ENCODE peak calls at places on chromosomes 11 and 22, in ten cellular contexts. J is coronary artery; B is fibroblast of pulmonary artery; A is psoas muscle; K is skeletal muscle cell; U is CD4-positive, CD25-positive, alpha-beta regulatory T cell; Q is adipocyte; X is Peyer's patch; C is pancreas; H is AG04450. E is an unnamed sample.

GRCh38 chr22:19062909-19063308 is 59.3 kb downstream of the DGCR2 start:
- DNase-seq in J (peak), B (no peak), A (no peak), K (no peak), U (no peak), Q (no peak), X (peak), C (no peak), H (no peak), E (no peak)

GRCh38 chr11:65329944-65330403 is 3.7 kb upstream of the DPF2 start:
- DNase-seq in J (no peak), B (peak), A (peak), K (peak), U (peak), Q (peak), X (peak), C (peak), H (peak), E (peak)

GRCh38 chr22:22939537-22940368 is 52.1 kb downstream of the IGLL5 start:
- DNase-seq in J (peak), B (no peak), A (no peak), K (no peak), U (no peak), Q (no peak), X (peak), C (no peak), H (no peak), E (no peak)

GRCh38 chr11:10622957-10623787 is 54.7 kb upstream of the LYVE1 start:
- DNase-seq in J (peak), B (no peak), A (no peak), K (no peak), U (peak), Q (no peak), X (peak), C (no peak), H (no peak), E (peak)

GRCh38 chr11:31641477-31642062 is 132.0 kb downstream of the ELP4 start:
- DNase-seq in J (no peak), B (peak), A (no peak), K (no peak), U (no peak), Q (peak), X (no peak), C (no peak), H (no peak), E (no peak)

GRCh38 chr11:36449566-36450390 is 60.3 kb downstream of the TRAF6 start:
- DNase-seq in J (no peak), B (peak), A (no peak), K (no peak), U (peak), Q (no peak), X (no peak), C (no peak), H (no peak), E (no peak)

GRCh38 chr11:90764691-90765090 is 541.8 kb upstream of the CHORDC1 start:
- DNase-seq in J (no peak), B (no peak), A (no peak), K (no peak), U (no peak), Q (no peak), X (no peak), C (no peak), H (no peak), E (no peak)

GRCh38 chr11:64777449-64778222 is 706 bp downstream of the SF1 start:
- DNase-seq in J (peak), B (peak), A (peak), K (peak), U (peak), Q (peak), X (peak), C (peak), H (peak), E (peak)

GRCh38 chr11:116426761-116427160 is 346.0 kb downstream of the BUD13 start:
- DNase-seq in J (no peak), B (no peak), A (no peak), K (no peak), U (no peak), Q (no peak), X (no peak), C (no peak), H (no peak), E (no peak)

GRCh38 chr11:7019500-7020182 is 505 bp downstream of the ZNF214 start:
- DNase-seq in J (peak), B (no peak), A (peak), K (no peak), U (no peak), Q (peak), X (no peak), C (peak), H (no peak), E (no peak)

GRCh38 chr22:48581821-48582469 is 1245.7 kb downstream of the BRD1 start:
- DNase-seq in J (no peak), B (peak), A (peak), K (no peak), U (peak), Q (no peak), X (no peak), C (no peak), H (no peak), E (no peak)

GRCh38 chr22:26377170-26377825 is 51.8 kb upstream of the ASPHD2 start:
- DNase-seq in J (no peak), B (peak), A (no peak), K (no peak), U (peak), Q (no peak), X (no peak), C (no peak), H (no peak), E (peak)

GRCh38 chr22:19714320-19715252 is at the start of gene SEPTIN5:
- DNase-seq in J (no peak), B (no peak), A (peak), K (no peak), U (no peak), Q (peak), X (no peak), C (no peak), H (no peak), E (no peak)

GRCh38 chr11:125210112-125210511 is 45.6 kb downstream of the PKNOX2 start:
- DNase-seq in J (no peak), B (no peak), A (no peak), K (no peak), U (no peak), Q (no peak), X (no peak), C (no peak), H (no peak), E (no peak)

GRCh38 chr11:108958446-108959123 is 293.7 kb downstream of the DDX10 start:
- DNase-seq in J (no peak), B (peak), A (no peak), K (peak), U (peak), Q (peak), X (no peak), C (no peak), H (no peak), E (no peak)

GRCh38 chr11:116986521-116987105 is 111.6 kb downstream of the SIK3 start:
- DNase-seq in J (no peak), B (peak), A (no peak), K (peak), U (peak), Q (peak), X (no peak), C (no peak), H (no peak), E (peak)

GRCh38 chr11:131354251-131354701 is 16.1 kb upstream of the NTM start:
- DNase-seq in J (no peak), B (no peak), A (no peak), K (no peak), U (no peak), Q (no peak), X (no peak), C (no peak), H (no peak), E (no peak)

GRCh38 chr11:68941324-68942089 is 37.8 kb downstream of the IGHMBP2 start:
- DNase-seq in J (no peak), B (no peak), A (no peak), K (no peak), U (no peak), Q (no peak), X (no peak), C (no peak), H (no peak), E (no peak)

GRCh38 chr11:66457826-66458225 is 8.9 kb upstream of the PELI3 start:
- DNase-seq in J (no peak), B (no peak), A (no peak), K (no peak), U (no peak), Q (no peak), X (no peak), C (no peak), H (no peak), E (no peak)

GRCh38 chr22:44436656-44437492 is 61.2 kb downstream of the RTL6 start:
- DNase-seq in J (peak), B (no peak), A (no peak), K (no peak), U (no peak), Q (no peak), X (peak), C (no peak), H (no peak), E (no peak)

GRCh38 chr11:36594316-36594989 is at the start of gene IFTAP:
- DNase-seq in J (peak), B (peak), A (peak), K (peak), U (peak), Q (peak), X (peak), C (peak), H (peak), E (no peak)

GRCh38 chr22:44086759-44087158 is 62.7 kb downstream of the PARVB start:
- DNase-seq in J (no peak), B (no peak), A (no peak), K (no peak), U (no peak), Q (no peak), X (no peak), C (no peak), H (no peak), E (no peak)

GRCh38 chr11:29321293-29322132 is 695.3 kb downstream of the KCNA4 start:
- DNase-seq in J (no peak), B (peak), A (no peak), K (no peak), U (no peak), Q (no peak), X (no peak), C (no peak), H (peak), E (no peak)

GRCh38 chr22:42892571-42893316 is 35.7 kb upstream of the ARFGAP3 start:
- DNase-seq in J (no peak), B (no peak), A (no peak), K (no peak), U (no peak), Q (no peak), X (no peak), C (peak), H (no peak), E (no peak)

GRCh38 chr11:12287374-12288211 is 89.8 kb upstream of the PARVA start:
- DNase-seq in J (peak), B (peak), A (peak), K (peak), U (peak), Q (peak), X (no peak), C (no peak), H (peak), E (peak)

GRCh38 chr11:116610190-116610589 is 162.6 kb downstream of the BUD13 start:
- DNase-seq in J (peak), B (no peak), A (no peak), K (no peak), U (no peak), Q (no peak), X (no peak), C (no peak), H (no peak), E (no peak)

GRCh38 chr11:63683133-63683991 is 2.1 kb downstream of the RTN3 start:
- DNase-seq in J (no peak), B (peak), A (no peak), K (no peak), U (no peak), Q (peak), X (no peak), C (no peak), H (no peak), E (no peak)

GRCh38 chr22:46362221-46362933 is 26.9 kb downstream of the TRMU start:
- DNase-seq in J (no peak), B (no peak), A (no peak), K (peak), U (no peak), Q (no peak), X (peak), C (no peak), H (no peak), E (no peak)

GRCh38 chr11:36002196-36002595 is 58.3 kb downstream of the LDLRAD3 start:
- DNase-seq in J (no peak), B (peak), A (peak), K (no peak), U (no peak), Q (no peak), X (no peak), C (no peak), H (no peak), E (no peak)

GRCh38 chr22:46386312-46386711 is 50.8 kb downstream of the TRMU start:
- DNase-seq in J (no peak), B (no peak), A (no peak), K (no peak), U (no peak), Q (no peak), X (no peak), C (no peak), H (no peak), E (no peak)

GRCh38 chr11:66651011-66651410 is 12.5 kb downstream of the RBM4 start:
- DNase-seq in J (no peak), B (peak), A (no peak), K (no peak), U (no peak), Q (no peak), X (no peak), C (no peak), H (no peak), E (no peak)

GRCh38 chr11:8265681-8266241 is 2.1 kb upstream of the LMO1 start:
- DNase-seq in J (no peak), B (no peak), A (no peak), K (no peak), U (no peak), Q (no peak), X (peak), C (no peak), H (no peak), E (no peak)

GRCh38 chr11:13114566-13115465 is 105.7 kb downstream of the RASSF10 start:
- DNase-seq in J (no peak), B (no peak), A (no peak), K (no peak), U (no peak), Q (no peak), X (no peak), C (peak), H (no peak), E (no peak)

GRCh38 chr11:100719809-100720221 is 32.7 kb downstream of the ARHGAP42 start:
- DNase-seq in J (no peak), B (peak), A (peak), K (peak), U (no peak), Q (peak), X (no peak), C (peak), H (no peak), E (no peak)

GRCh38 chr11:94792453-94792852 is 24.3 kb downstream of the AMOTL1 start:
- DNase-seq in J (no peak), B (no peak), A (no peak), K (no peak), U (no peak), Q (no peak), X (no peak), C (no peak), H (no peak), E (no peak)

GRCh38 chr11:94790771-94791180 is 22.6 kb downstream of the AMOTL1 start:
- DNase-seq in J (no peak), B (no peak), A (no peak), K (no peak), U (no peak), Q (no peak), X (no peak), C (no peak), H (no peak), E (no peak)

GRCh38 chr11:94793002-94793401 is 24.8 kb downstream of the AMOTL1 start:
- DNase-seq in J (no peak), B (no peak), A (no peak), K (no peak), U (no peak), Q (no peak), X (no peak), C (no peak), H (no peak), E (no peak)

GRCh38 chr11:94793822-94794221 is 25.7 kb downstream of the AMOTL1 start:
- DNase-seq in J (no peak), B (peak), A (no peak), K (peak), U (no peak), Q (no peak), X (no peak), C (no peak), H (no peak), E (no peak)

DNA sequence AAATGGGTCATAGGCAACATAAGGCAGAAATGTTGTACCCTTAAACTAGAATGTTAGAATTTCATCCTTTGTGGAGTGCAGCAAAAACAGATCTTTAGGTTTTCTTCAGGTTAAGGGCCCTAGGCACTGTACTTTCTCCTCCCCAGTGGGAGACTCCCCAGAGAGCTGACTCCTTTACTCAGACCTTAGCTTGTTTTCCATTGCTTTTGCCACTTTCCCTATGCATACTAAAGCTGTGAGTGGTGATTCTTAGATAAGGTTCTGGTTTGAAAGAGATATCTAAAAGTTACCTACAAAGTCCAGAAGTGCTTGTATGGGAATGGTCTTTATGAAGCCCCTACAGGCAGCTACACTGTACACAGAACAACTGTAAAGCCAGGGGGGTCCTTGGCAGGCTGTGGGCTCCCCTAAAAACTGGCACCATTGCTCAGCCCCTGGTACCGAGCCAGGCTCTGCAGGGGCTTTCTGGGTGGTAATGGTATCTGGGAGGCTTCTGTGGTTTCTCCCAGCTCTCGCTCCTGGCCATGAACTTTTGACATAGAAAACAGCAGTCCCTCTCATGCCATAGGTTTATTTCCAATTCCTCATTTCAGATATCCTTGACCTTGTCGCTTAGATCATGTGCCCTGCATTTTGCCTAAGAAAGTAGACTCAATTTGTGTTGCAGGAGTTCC is 23.2 kb downstream of the AMOTL1 start:
- DNase-seq in J (no peak), B (no peak), A (no peak), K (no peak), U (no peak), Q (no peak), X (no peak), C (no peak), H (no peak), E (no peak)
- H3K4me3 ChIP-seq in J (no peak), B (no peak), A (no peak), K (no peak), U (no peak), Q (no peak), X (no peak), C (no peak), H (no peak), E (no peak)

GRCh38 chr11:2989551-2989950 is 2.6 kb downstream of the NAP1L4 start:
- DNase-seq in J (no peak), B (no peak), A (no peak), K (no peak), U (peak), Q (no peak), X (no peak), C (no peak), H (no peak), E (no peak)
- H3K4me3 ChIP-seq in J (peak), B (peak), A (peak), K (peak), U (peak), Q (peak), X (peak), C (no peak), H (peak), E (peak)

GRCh38 chr11:122977455-122978302 is 4.0 kb downstream of the BSX start:
- DNase-seq in J (no peak), B (no peak), A (no peak), K (no peak), U (no peak), Q (no peak), X (no peak), C (no peak), H (no peak), E (no peak)

GRCh38 chr11:122978303-122978620 is 3.4 kb downstream of the BSX start:
- DNase-seq in J (no peak), B (no peak), A (no peak), K (no peak), U (no peak), Q (no peak), X (no peak), C (no peak), H (no peak), E (no peak)

GRCh38 chr11:122979103-122979814 is 2.4 kb downstream of the BSX start:
- DNase-seq in J (no peak), B (no peak), A (no peak), K (no peak), U (no peak), Q (no peak), X (no peak), C (no peak), H (no peak), E (no peak)

GRCh38 chr11:122976396-122976733 is 5.3 kb downstream of the BSX start:
- DNase-seq in J (no peak), B (no peak), A (no peak), K (no peak), U (no peak), Q (no peak), X (no peak), C (no peak), H (no peak), E (no peak)

GRCh38 chr11:122976734-122977454 is 4.7 kb downstream of the BSX start:
- DNase-seq in J (no peak), B (no peak), A (no peak), K (no peak), U (no peak), Q (no peak), X (no peak), C (no peak), H (no peak), E (no peak)
- H3K4me3 ChIP-seq in J (peak), B (no peak), A (peak), K (no peak), U (no peak), Q (peak), X (no peak), C (no peak), H (no peak), E (no peak)

GRCh38 chr11:122917311-122917710 is 34.8 kb downstream of the JHY start:
- DNase-seq in J (no peak), B (peak), A (no peak), K (no peak), U (no peak), Q (peak), X (no peak), C (no peak), H (no peak), E (no peak)

GRCh38 chr11:122920579-122920978 is 38.0 kb downstream of the JHY start:
- DNase-seq in J (no peak), B (no peak), A (no peak), K (no peak), U (no peak), Q (no peak), X (no peak), C (no peak), H (no peak), E (no peak)

GRCh38 chr11:122922893-122923292 is 40.3 kb downstream of the JHY start:
- DNase-seq in J (no peak), B (no peak), A (no peak), K (no peak), U (no peak), Q (no peak), X (no peak), C (no peak), H (no peak), E (no peak)

GRCh38 chr11:122923302-122923701 is 40.7 kb downstream of the JHY start:
- DNase-seq in J (no peak), B (no peak), A (no peak), K (no peak), U (no peak), Q (no peak), X (no peak), C (no peak), H (no peak), E (no peak)
- H3K4me3 ChIP-seq in J (no peak), B (no peak), A (no peak), K (no peak), U (no peak), Q (no peak), X (no peak), C (no peak), H (no peak), E (no peak)

GRCh38 chr11:37952035-37952434 is 1354.0 kb upstream of the RAG2 start:
- DNase-seq in J (no peak), B (peak), A (no peak), K (no peak), U (no peak), Q (no peak), X (no peak), C (no peak), H (no peak), E (no peak)
- H3K4me3 ChIP-seq in J (no peak), B (no peak), A (no peak), K (no peak), U (no peak), Q (no peak), X (no peak), C (no peak), H (no peak), E (no peak)

DNA sequence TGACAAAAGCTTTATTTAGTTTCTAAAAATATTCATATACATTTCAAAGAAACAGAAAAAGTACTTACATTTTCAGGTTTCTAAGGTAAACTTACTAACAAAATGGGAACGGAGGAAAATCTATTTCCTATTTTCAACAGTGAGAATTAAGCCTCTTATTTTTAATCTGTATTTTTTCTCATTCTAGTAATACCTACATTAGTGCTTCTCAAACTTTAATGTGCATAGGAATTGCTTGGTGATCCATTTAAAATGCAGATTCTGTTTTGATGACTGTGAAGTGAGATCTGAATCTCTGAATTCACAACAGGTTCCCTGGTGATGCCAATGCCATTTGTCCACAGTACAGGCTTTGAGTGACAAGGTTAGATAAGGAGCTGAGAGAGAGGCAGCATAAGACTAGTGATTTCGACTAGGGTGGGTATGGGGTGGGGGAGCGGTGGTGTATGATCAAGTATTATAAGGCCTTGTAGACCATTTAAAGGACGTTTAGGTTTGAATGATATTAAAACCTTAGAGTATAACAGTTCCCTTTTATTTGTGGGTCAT is 402.8 kb downstream of the CNTN5 start:
- DNase-seq in J (no peak), B (no peak), A (no peak), K (no peak), U (no peak), Q (no peak), X (no peak), C (no peak), H (no peak), E (no peak)
- H3K4me3 ChIP-seq in J (no peak), B (no peak), A (no peak), K (no peak), U (no peak), Q (no peak), X (no peak), C (no peak), H (no peak), E (no peak)

GRCh38 chr22:32752868-32753520 is 48.5 kb upstream of the TIMP3 start:
- DNase-seq in J (no peak), B (peak), A (peak), K (peak), U (no peak), Q (no peak), X (no peak), C (no peak), H (peak), E (no peak)
- H3K4me3 ChIP-seq in J (no peak), B (no peak), A (no peak), K (no peak), U (no peak), Q (no peak), X (no peak), C (no peak), H (no peak), E (no peak)

E was measured in Jurkat, Clone E6-1.